ENCODE peak calls at places on chromosome 15, in seven cellular contexts. P is stomach, T is choroid plexus epithelial cell, B is fibroblast of pulmonary artery, Y is neural crest cell, V is AG09309, D is lower leg skin. I is an unnamed sample.
A peak's percentile ranks its signal among the peaks of the same experiment; 100 is the strongest.

GRCh38 chr15:66698318-66698961 is 3.6 kb upstream of the SMAD6 start:
- DNase-seq in P (peak; percentile 77), T (peak; percentile 72), B (peak; percentile 82), Y (peak; percentile 57), V (no peak), D (no peak), I (peak; percentile 85)

GRCh38 chr15:26073430-26074333 is 210.6 kb upstream of the ATP10A start:
- DNase-seq in P (no peak), T (no peak), B (no peak), Y (no peak), V (no peak), D (no peak), I (no peak)

GRCh38 chr15:45641374-45641778 is 6.5 kb downstream of the SQOR start:
- DNase-seq in P (peak; percentile 62), T (peak; percentile 94), B (peak; percentile 92), Y (no peak), V (peak; percentile 92), D (peak; percentile 66), I (peak; percentile 87)

GRCh38 chr15:53036641-53037040 is 246.5 kb upstream of the ONECUT1 start:
- DNase-seq in P (no peak), T (no peak), B (no peak), Y (no peak), V (no peak), D (no peak), I (no peak)

GRCh38 chr15:68646156-68646555 is 67.4 kb downstream of the CORO2B start:
- DNase-seq in P (no peak), T (no peak), B (no peak), Y (no peak), V (no peak), D (no peak), I (no peak)

GRCh38 chr15:35206060-35206675 is 121.1 kb upstream of the NANOGP8 start:
- DNase-seq in P (no peak), T (peak; percentile 34), B (peak; percentile 21), Y (no peak), V (no peak), D (no peak), I (peak; percentile 23)

GRCh38 chr15:76363251-76363650 is 26.7 kb downstream of the ISL2 start:
- DNase-seq in P (no peak), T (no peak), B (no peak), Y (no peak), V (no peak), D (no peak), I (no peak)

GRCh38 chr15:79007066-79007465 is 62.2 kb upstream of the CTSH start:
- DNase-seq in P (peak; percentile 63), T (peak; percentile 70), B (peak; percentile 74), Y (peak; percentile 61), V (no peak), D (peak; percentile 55), I (peak; percentile 71)

GRCh38 chr15:93587046-93587445 is 498.0 kb upstream of the RGMA start:
- DNase-seq in P (no peak), T (no peak), B (no peak), Y (no peak), V (no peak), D (no peak), I (no peak)

GRCh38 chr15:40229316-40229715 is 9.5 kb upstream of the PAK6 start:
- DNase-seq in P (no peak), T (no peak), B (no peak), Y (no peak), V (no peak), D (no peak), I (no peak)

GRCh38 chr15:68028137-68028771 is 25.9 kb upstream of the PIAS1 start:
- DNase-seq in P (no peak), T (no peak), B (no peak), Y (no peak), V (no peak), D (no peak), I (no peak)

GRCh38 chr15:33104276-33104675 is 90.2 kb downstream of the FMN1 start:
- DNase-seq in P (no peak), T (peak; percentile 88), B (peak; percentile 56), Y (no peak), V (peak; percentile 73), D (no peak), I (no peak)

GRCh38 chr15:66621491-66622467 is 56.0 kb upstream of the LCTL start:
- DNase-seq in P (no peak), T (peak; percentile 43), B (peak; percentile 54), Y (peak; percentile 20), V (no peak), D (no peak), I (peak; percentile 67)

GRCh38 chr15:81379269-81379668 is 5.3 kb upstream of the TMC3 start:
- DNase-seq in P (no peak), T (no peak), B (no peak), Y (no peak), V (no peak), D (no peak), I (no peak)

GRCh38 chr15:68666120-68666811 is 87.5 kb downstream of the CORO2B start:
- DNase-seq in P (no peak), T (no peak), B (no peak), Y (no peak), V (no peak), D (no peak), I (no peak)

GRCh38 chr15:79025201-79025600 is 65.4 kb downstream of the RASGRF1 start:
- DNase-seq in P (no peak), T (no peak), B (no peak), Y (no peak), V (no peak), D (no peak), I (peak; percentile 14)

GRCh38 chr15:62125763-62126162 is 39.3 kb downstream of the C2CD4B start:
- DNase-seq in P (no peak), T (peak; percentile 81), B (peak; percentile 87), Y (no peak), V (peak; percentile 11), D (no peak), I (peak; percentile 29)

GRCh38 chr15:54197995-54198394 is 219.8 kb downstream of the UNC13C start:
- DNase-seq in P (no peak), T (no peak), B (no peak), Y (no peak), V (no peak), D (no peak), I (no peak)

GRCh38 chr15:59688383-59688887 is 685 bp downstream of the BNIP2 start:
- DNase-seq in P (no peak), T (peak; percentile 90), B (peak; percentile 88), Y (no peak), V (peak; percentile 48), D (peak; percentile 62), I (no peak)

GRCh38 chr15:71654714-71655174 is 155.6 kb upstream of the NR2E3 start:
- DNase-seq in P (no peak), T (peak; percentile 17), B (peak; percentile 55), Y (no peak), V (no peak), D (no peak), I (no peak)

GRCh38 chr15:23422946-23423708 is 23.9 kb downstream of the GOLGA6L2 start:
- DNase-seq in P (no peak), T (no peak), B (no peak), Y (no peak), V (no peak), D (no peak), I (peak; percentile 1)

GRCh38 chr15:67857220-67857619 is 17.4 kb upstream of the RNU6-1 start:
- DNase-seq in P (no peak), T (no peak), B (no peak), Y (no peak), V (no peak), D (no peak), I (no peak)

GRCh38 chr15:62124176-62124952 is 40.7 kb downstream of the C2CD4B start:
- DNase-seq in P (no peak), T (peak; percentile 59), B (peak; percentile 93), Y (no peak), V (no peak), D (no peak), I (no peak)

GRCh38 chr15:38367476-38367875 is 86.5 kb upstream of the FAM98B start:
- DNase-seq in P (no peak), T (peak; percentile 44), B (peak; percentile 39), Y (no peak), V (peak; percentile 41), D (no peak), I (no peak)

GRCh38 chr15:76932090-76932966 is 779 bp downstream of the RCN2 start:
- DNase-seq in P (no peak), T (peak; percentile 28), B (peak; percentile 13), Y (no peak), V (no peak), D (no peak), I (peak; percentile 10)

GRCh38 chr15:65184305-65184943 is 718 bp downstream of the CLPX start:
- DNase-seq in P (peak; percentile 58), T (peak; percentile 56), B (peak; percentile 58), Y (peak; percentile 40), V (no peak), D (peak; percentile 69), I (peak; percentile 72)

GRCh38 chr15:65183847-65184159 is 1.3 kb downstream of the CLPX start:
- DNase-seq in P (no peak), T (no peak), B (no peak), Y (no peak), V (no peak), D (no peak), I (no peak)

GRCh38 chr15:65182538-65182937 is 2.6 kb downstream of the CLPX start:
- DNase-seq in P (no peak), T (no peak), B (no peak), Y (no peak), V (no peak), D (no peak), I (no peak)

GRCh38 chr15:65189102-65189740 is 4.1 kb upstream of the CLPX start:
- DNase-seq in P (no peak), T (peak; percentile 79), B (peak; percentile 80), Y (peak; percentile 26), V (no peak), D (no peak), I (peak; percentile 79)

GRCh38 chr15:65184944-65185717 is at the start of gene CLPX:
- DNase-seq in P (peak; percentile 94), T (peak; percentile 93), B (peak; percentile 96), Y (peak; percentile 72), V (peak; percentile 74), D (peak; percentile 91), I (peak; percentile 98)
- TF ChIP-seq CTCF in P (no peak), T (no peak), B (no peak), Y (no peak), V (no peak), D (no peak), I (no peak)

GRCh38 chr15:88655780-88656488 is 17.1 kb downstream of the ISG20 start:
- DNase-seq in P (peak; percentile 1), T (no peak), B (no peak), Y (no peak), V (no peak), D (no peak), I (no peak)
- TF ChIP-seq CTCF in P (no peak), T (no peak), B (no peak), Y (no peak), V (no peak), D (no peak), I (no peak)

DNA sequence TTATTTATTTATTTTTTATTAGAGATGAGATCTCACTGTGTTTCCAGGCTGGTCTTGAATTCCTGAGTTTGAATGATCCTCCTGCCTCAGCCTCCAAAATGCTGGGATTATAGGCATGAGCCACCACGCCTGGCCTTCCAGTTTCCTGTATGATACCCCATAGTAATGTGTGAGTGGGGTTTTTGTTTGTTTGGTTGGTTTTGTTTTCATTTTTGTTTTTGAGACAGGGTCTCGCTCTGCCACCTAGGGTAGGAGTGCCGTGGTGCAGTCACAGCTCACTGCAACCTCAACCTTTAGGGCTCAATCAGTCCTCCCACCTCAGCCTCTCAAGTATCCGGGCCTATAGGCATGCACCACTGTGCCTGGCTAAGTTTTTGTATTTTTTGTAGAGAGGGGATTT is 30.9 kb downstream of the GOLM2 start:
- DNase-seq in P (no peak), T (no peak), B (no peak), Y (no peak), V (no peak), D (no peak), I (no peak)
- TF ChIP-seq CTCF in P (no peak), T (no peak), B (no peak), Y (no peak), V (no peak), D (no peak), I (no peak)

GRCh38 chr15:57495554-57496235 is 96.0 kb upstream of the MYZAP start:
- DNase-seq in P (no peak), T (no peak), B (peak; percentile 64), Y (no peak), V (no peak), D (no peak), I (no peak)
- TF ChIP-seq CTCF in P (no peak), T (no peak), B (no peak), Y (no peak), V (no peak), D (no peak), I (no peak)

I was measured in cardiac muscle cell.